ENCODE peak calls at places on chromosome 16, in seven cellular contexts. Z is IMR-90, F is mesenchymal stem cell, T is neuronal stem cell, N is mesendoderm, R is H1, U is trophoblast cell. O is an unnamed sample.

GRCh38 chr16:3074860-3075545 is 9.6 kb downstream of the IL32 start:
- DNase-seq in Z (no peak), F (no peak), T (no peak), N (no peak), R (no peak), U (no peak), O (no peak)

GRCh38 chr16:2977440-2977839 is 2.8 kb downstream of the PKMYT1 start:
- DNase-seq in Z (no peak), F (no peak), T (no peak), N (no peak), R (no peak), U (no peak), O (no peak)

GRCh38 chr16:69116911-69117310 is 11.5 kb downstream of the HAS3 start:
- DNase-seq in Z (no peak), F (no peak), T (no peak), N (no peak), R (no peak), U (peak), O (no peak)

GRCh38 chr16:20377181-20377580 is 24.7 kb upstream of the UMOD start:
- DNase-seq in Z (no peak), F (no peak), T (no peak), N (no peak), R (no peak), U (no peak), O (no peak)

GRCh38 chr16:54266363-54266955 is 20.1 kb downstream of the IRX3 start:
- DNase-seq in Z (no peak), F (peak), T (no peak), N (no peak), R (no peak), U (no peak), O (no peak)

GRCh38 chr16:27665881-27666280 is 115.9 kb downstream of the KATNIP start:
- DNase-seq in Z (peak), F (no peak), T (no peak), N (peak), R (no peak), U (no peak), O (no peak)

GRCh38 chr16:12191102-12191501 is 214.6 kb downstream of the SNX29 start:
- DNase-seq in Z (no peak), F (no peak), T (no peak), N (no peak), R (no peak), U (no peak), O (no peak)

GRCh38 chr16:51845586-51845985 is 694.5 kb upstream of the SALL1 start:
- DNase-seq in Z (no peak), F (no peak), T (no peak), N (no peak), R (no peak), U (no peak), O (no peak)

DNA sequence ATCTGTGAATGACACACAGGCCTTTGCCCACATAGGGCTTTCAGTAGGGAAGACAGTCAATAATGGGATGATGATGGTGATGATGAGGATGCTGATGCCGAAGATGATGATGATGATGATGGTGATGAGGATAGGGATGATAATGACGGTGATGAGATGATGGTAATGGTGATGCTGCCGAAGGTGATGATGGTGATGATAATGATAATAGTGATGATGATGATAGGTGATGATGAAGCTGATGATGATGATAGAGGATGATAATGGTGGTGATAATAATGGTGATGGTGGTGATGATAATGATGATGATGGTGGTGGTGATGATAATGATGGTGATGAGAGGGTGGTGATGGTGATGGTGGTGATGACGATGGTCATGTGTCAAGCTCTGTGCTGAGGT is 12.9 kb downstream of the FOXL1 start:
- DNase-seq in Z (no peak), F (no peak), T (no peak), N (no peak), R (no peak), U (no peak), O (no peak)
- H3K18ac ChIP-seq in Z (peak), F (no peak), T (no peak), N (no peak), R (no peak), U (no peak), O (no peak)

DNA sequence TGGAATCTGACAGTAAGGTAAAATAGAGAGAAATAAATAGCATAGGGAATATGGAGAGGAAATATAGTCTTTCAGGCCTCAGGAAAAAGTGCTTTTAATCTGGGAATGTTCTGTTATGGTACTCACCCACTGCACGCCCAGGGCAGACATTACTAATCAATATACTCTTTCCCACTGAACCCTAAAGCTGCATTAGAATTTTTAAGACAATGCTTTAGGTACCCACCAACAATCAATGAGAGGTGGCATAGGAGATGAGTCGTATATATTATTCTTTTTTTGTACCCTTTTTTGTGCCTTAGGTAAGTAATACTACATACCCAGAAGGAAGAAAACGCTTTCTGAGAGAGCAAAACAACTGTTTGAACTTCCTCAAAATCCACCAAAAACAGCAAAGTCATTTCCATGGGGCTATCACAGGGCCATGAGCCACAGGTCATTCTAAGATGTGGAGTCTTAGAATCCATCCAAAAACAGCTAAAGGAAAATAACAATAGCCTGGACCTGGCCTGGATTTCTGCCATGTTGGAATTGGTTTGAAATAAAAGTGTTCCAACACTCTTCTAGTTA is 542.1 kb downstream of the XYLT1 start:
- DNase-seq in Z (no peak), F (no peak), T (no peak), N (no peak), R (no peak), U (no peak), O (no peak)
- H3K18ac ChIP-seq in Z (no peak), F (no peak), T (no peak), N (no peak), R (no peak), U (no peak), O (no peak)

DNA sequence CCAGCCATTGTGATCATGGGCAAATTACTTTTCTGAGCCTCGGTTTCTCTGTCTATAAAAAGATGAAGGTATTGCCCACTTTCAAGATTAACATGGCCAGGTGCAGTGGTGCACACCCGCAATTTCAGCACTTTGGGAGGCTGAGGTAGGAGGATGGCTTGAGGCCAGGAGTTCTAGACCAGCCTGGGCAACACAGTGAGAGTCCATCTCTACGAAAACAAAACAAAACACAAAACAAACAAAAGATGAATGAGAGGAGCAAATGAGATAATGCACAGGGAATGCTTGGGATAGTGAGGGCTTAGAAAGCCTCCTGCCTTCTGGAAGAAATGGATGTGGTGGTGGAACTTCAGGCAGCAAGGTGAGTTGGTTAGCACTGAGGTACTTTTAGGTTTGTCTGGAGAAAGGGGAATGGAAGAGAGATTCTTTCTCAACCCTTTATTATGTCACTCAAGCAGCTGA is 8.5 kb downstream of the ADGRG3 start:
- DNase-seq in Z (no peak), F (no peak), T (no peak), N (no peak), R (no peak), U (peak), O (no peak)
- H3K18ac ChIP-seq in Z (no peak), F (no peak), T (no peak), N (no peak), R (no peak), U (no peak), O (no peak)

GRCh38 chr16:29775742-29776408 is 2.2 kb upstream of the ZG16 start:
- DNase-seq in Z (peak), F (peak), T (no peak), N (peak), R (no peak), U (no peak), O (no peak)
- H3K18ac ChIP-seq in Z (no peak), F (no peak), T (no peak), N (no peak), R (no peak), U (no peak), O (no peak)